ENCODE peak calls at places on chromosomes 2 and 18, in six cellular contexts. I is SW 1271, E is GM13977, T is K562, K is MCF 10A, C is HuH-7.5. H is an unnamed sample.

GRCh38 chr18:28974504-28974903 is 797.6 kb upstream of the CDH2 start:
- DNase-seq in T (no peak), K (no peak), E (no peak), C (no peak), I (no peak), H (no peak)

GRCh38 chr18:8947576-8947975 is 154.9 kb upstream of the NDUFV2 start:
- DNase-seq in I (no peak), T (no peak), C (no peak), K (no peak), E (no peak), H (no peak)

GRCh38 chr2:147482111-147482510 is 362.7 kb upstream of the ACVR2A start:
- DNase-seq in K (no peak), T (no peak), C (no peak), E (no peak), I (no peak), H (no peak)

GRCh38 chr2:68429311-68429826 is 37.7 kb downstream of the FBXO48 start:
- DNase-seq in C (no peak), T (peak), I (no peak), K (no peak), E (no peak), H (no peak)

GRCh38 chr18:9519431-9519830 is 44.1 kb downstream of the RALBP1 start:
- DNase-seq in C (no peak), E (no peak), I (no peak), K (no peak), T (no peak), H (no peak)

GRCh38 chr2:179932786-179933185 is 71.4 kb upstream of the ZNF385B start:
- DNase-seq in K (no peak), E (no peak), C (no peak), I (no peak), T (no peak), H (no peak)

GRCh38 chr2:28101123-28101522 is 210.6 kb downstream of the BABAM2 start:
- DNase-seq in E (no peak), K (no peak), T (no peak), I (no peak), C (no peak), H (peak)

GRCh38 chr2:167140767-167141166 is 252.5 kb downstream of the XIRP2 start:
- DNase-seq in C (no peak), T (no peak), K (peak), E (no peak), I (peak), H (peak)

GRCh38 chr2:17643031-17643615 is 102.6 kb downstream of the VSNL1 start:
- DNase-seq in E (no peak), I (peak), C (no peak), K (peak), T (peak), H (peak)

GRCh38 chr2:199602896-199603482 is 145.2 kb upstream of the SATB2 start:
- DNase-seq in E (no peak), T (no peak), I (no peak), K (no peak), C (no peak), H (no peak)

GRCh38 chr2:227325824-227326195 is 759 bp downstream of the MFF start:
- DNase-seq in I (peak), C (peak), E (peak), K (peak), T (peak), H (peak)

GRCh38 chr18:14999085-14999975 is 251.4 kb downstream of the ANKRD30B start:
- DNase-seq in E (no peak), T (no peak), C (no peak), K (no peak), I (no peak), H (no peak)

GRCh38 chr2:176652300-176653182 is 383.3 kb downstream of the MTX2 start:
- DNase-seq in T (peak), K (peak), E (peak), I (peak), C (no peak), H (peak)

GRCh38 chr2:98099939-98100743 is 13.2 kb downstream of the VWA3B start:
- DNase-seq in T (no peak), C (no peak), I (no peak), E (no peak), K (no peak), H (no peak)

GRCh38 chr2:4891394-4891793 is 800.8 kb upstream of the SOX11 start:
- DNase-seq in C (no peak), K (no peak), T (no peak), I (no peak), E (no peak), H (no peak)

GRCh38 chr18:5447442-5447841 is 96.4 kb downstream of the EPB41L3 start:
- DNase-seq in K (no peak), C (no peak), T (no peak), I (no peak), E (no peak), H (no peak)

GRCh38 chr2:194714541-194714940 is 942.5 kb upstream of the SLC39A10 start:
- DNase-seq in K (peak), T (no peak), C (no peak), I (no peak), E (no peak), H (peak)

GRCh38 chr2:165015052-165015642 is 59.8 kb upstream of the SLC38A11 start:
- DNase-seq in E (peak), T (peak), I (peak), K (peak), C (peak), H (peak)

GRCh38 chr2:142217804-142218203 is 87.0 kb upstream of the LRP1B start:
- DNase-seq in I (no peak), T (no peak), K (no peak), E (no peak), C (no peak), H (peak)

GRCh38 chr2:26533661-26534060 is 55.7 kb upstream of the OTOF start:
- DNase-seq in C (no peak), T (no peak), E (no peak), I (no peak), K (no peak), H (no peak)

GRCh38 chr2:91442246-91442905 is 2750.9 kb downstream of the RPIA start:
- DNase-seq in E (peak), T (peak), C (peak), I (no peak), K (no peak), H (peak)

GRCh38 chr2:188607501-188607900 is 315.8 kb downstream of the GULP1 start:
- DNase-seq in I (no peak), K (peak), T (no peak), E (no peak), C (no peak), H (no peak)

GRCh38 chr2:43266692-43267091 is 40.3 kb upstream of the ZFP36L2 start:
- DNase-seq in E (no peak), K (no peak), C (no peak), I (no peak), T (no peak), H (no peak)

GRCh38 chr2:72325592-72326422 is 178.1 kb upstream of the CYP26B1 start:
- DNase-seq in E (peak), I (peak), K (peak), C (peak), T (peak), H (no peak)

GRCh38 chr2:18824317-18824716 is 234.9 kb upstream of the NT5C1B start:
- DNase-seq in K (no peak), I (no peak), E (no peak), C (no peak), T (no peak), H (no peak)

GRCh38 chr2:133213651-133214050 is 354.6 kb downstream of the NCKAP5 start:
- DNase-seq in E (no peak), T (no peak), K (no peak), I (no peak), C (no peak), H (no peak)

GRCh38 chr18:79069792-79070151 is 578 bp downstream of the ATP9B start:
- DNase-seq in C (no peak), T (no peak), E (no peak), K (no peak), I (peak), H (no peak)

GRCh38 chr2:134917219-134917957 is 1.2 kb upstream of the CCNT2 start:
- DNase-seq in K (peak), C (no peak), T (no peak), I (no peak), E (no peak), H (no peak)

GRCh38 chr2:224901121-224901676 is 141.1 kb downstream of the DOCK10 start:
- DNase-seq in I (no peak), T (no peak), C (no peak), K (no peak), E (no peak), H (no peak)

GRCh38 chr2:230811508-230811907 is 53.2 kb upstream of the ITM2C start:
- DNase-seq in T (no peak), C (no peak), I (no peak), K (no peak), E (no peak), H (no peak)

H was measured in mammary epithelial cell.